ENCODE peak calls at places on chromosome 17, in five cellular contexts. One of them, this sample, is unnamed.

GRCh38 chr17:5899496-5900195 is 170.5 kb upstream of the WSCD1 start:
- DNase-seq in neural progenitor cell: no peak
- DNase-seq in GM23248: no peak
- DNase-seq in HepG2: no peak
- DNase-seq in HCT116: no peak
- DNase-seq in this sample: no peak

GRCh38 chr17:31388770-31389672 is 2.5 kb upstream of the RAB11FIP4 start:
- DNase-seq in HCT116: no peak
- DNase-seq in GM23248: peak
- DNase-seq in HepG2: no peak
- DNase-seq in neural progenitor cell: peak
- DNase-seq in this sample: peak

GRCh38 chr17:42142371-42142896 is 12.4 kb downstream of the RAB5C start:
- DNase-seq in GM23248: peak
- DNase-seq in HCT116: no peak
- DNase-seq in neural progenitor cell: peak
- DNase-seq in HepG2: no peak
- DNase-seq in this sample: no peak

GRCh38 chr17:58960068-58960467 is 146.6 kb downstream of the TRIM37 start:
- DNase-seq in GM23248: peak
- DNase-seq in HepG2: peak
- DNase-seq in HCT116: peak
- DNase-seq in neural progenitor cell: no peak
- DNase-seq in this sample: peak

GRCh38 chr17:76714822-76715461 is 4.2 kb upstream of the MXRA7 start:
- DNase-seq in GM23248: peak
- DNase-seq in HepG2: no peak
- DNase-seq in HCT116: no peak
- DNase-seq in neural progenitor cell: peak
- DNase-seq in this sample: peak

GRCh38 chr17:76681222-76682137 is 29.3 kb downstream of the MXRA7 start:
- DNase-seq in GM23248: peak
- DNase-seq in neural progenitor cell: peak
- DNase-seq in HepG2: peak
- DNase-seq in HCT116: peak
- DNase-seq in this sample: peak

GRCh38 chr17:15493031-15493750 is 25.8 kb upstream of the CDRT4 start:
- DNase-seq in HCT116: no peak
- DNase-seq in HepG2: no peak
- DNase-seq in GM23248: no peak
- DNase-seq in neural progenitor cell: peak
- DNase-seq in this sample: no peak

GRCh38 chr17:74239169-74239568 is 25.8 kb downstream of the TTYH2 start:
- DNase-seq in GM23248: no peak
- DNase-seq in neural progenitor cell: no peak
- DNase-seq in HepG2: no peak
- DNase-seq in HCT116: no peak
- DNase-seq in this sample: no peak

GRCh38 chr17:31696703-31697325 is 162.2 kb downstream of the COPRS start:
- DNase-seq in HepG2: no peak
- DNase-seq in GM23248: no peak
- DNase-seq in neural progenitor cell: peak
- DNase-seq in HCT116: no peak
- DNase-seq in this sample: no peak

GRCh38 chr17:28317965-28318758 is 838 bp upstream of the TMEM97 start:
- DNase-seq in neural progenitor cell: peak
- DNase-seq in GM23248: peak
- DNase-seq in HCT116: no peak
- DNase-seq in HepG2: no peak
- DNase-seq in this sample: no peak

GRCh38 chr17:78789149-78789662 is 7.1 kb upstream of the CYTH1 start:
- DNase-seq in HCT116: no peak
- DNase-seq in GM23248: peak
- DNase-seq in HepG2: no peak
- DNase-seq in neural progenitor cell: no peak
- DNase-seq in this sample: no peak

GRCh38 chr17:52235416-52235960 is 77.0 kb upstream of the CA10 start:
- DNase-seq in GM23248: no peak
- DNase-seq in HCT116: no peak
- DNase-seq in HepG2: no peak
- DNase-seq in neural progenitor cell: no peak
- DNase-seq in this sample: no peak

GRCh38 chr17:39213852-39214251 is 11.9 kb downstream of the STAC2 start:
- DNase-seq in GM23248: peak
- DNase-seq in HepG2: no peak
- DNase-seq in neural progenitor cell: no peak
- DNase-seq in HCT116: peak
- DNase-seq in this sample: peak

GRCh38 chr17:9272506-9272905 is 251.2 kb downstream of the NTN1 start:
- DNase-seq in GM23248: peak
- DNase-seq in neural progenitor cell: no peak
- DNase-seq in HCT116: no peak
- DNase-seq in HepG2: no peak
- DNase-seq in this sample: no peak

GRCh38 chr17:38333635-38334295 is 10.0 kb downstream of the GPR179 start:
- DNase-seq in GM23248: peak
- DNase-seq in neural progenitor cell: peak
- DNase-seq in HepG2: peak
- DNase-seq in HCT116: no peak
- DNase-seq in this sample: peak

GRCh38 chr17:6556121-6557039 is at the start of gene PITPNM3:
- DNase-seq in neural progenitor cell: peak
- DNase-seq in HCT116: no peak
- DNase-seq in GM23248: peak
- DNase-seq in HepG2: no peak
- DNase-seq in this sample: peak

GRCh38 chr17:42653179-42654124 is 5.6 kb upstream of the TUBG2 start:
- DNase-seq in GM23248: peak
- DNase-seq in HCT116: no peak
- DNase-seq in neural progenitor cell: peak
- DNase-seq in HepG2: no peak
- DNase-seq in this sample: peak

GRCh38 chr17:35740997-35741931 is 9.8 kb downstream of the RASL10B start:
- DNase-seq in HepG2: no peak
- DNase-seq in GM23248: no peak
- DNase-seq in HCT116: no peak
- DNase-seq in neural progenitor cell: peak
- DNase-seq in this sample: no peak

GRCh38 chr17:56009795-56010715 is 143.2 kb upstream of the ANKFN1 start:
- DNase-seq in HCT116: no peak
- DNase-seq in neural progenitor cell: peak
- DNase-seq in GM23248: no peak
- DNase-seq in HepG2: no peak
- DNase-seq in this sample: no peak

GRCh38 chr17:60752873-60753577 is 75.4 kb downstream of the BCAS3 start:
- DNase-seq in GM23248: no peak
- DNase-seq in neural progenitor cell: no peak
- DNase-seq in HepG2: no peak
- DNase-seq in HCT116: no peak
- DNase-seq in this sample: no peak

GRCh38 chr17:4881761-4882555 is 17.4 kb upstream of the C17orf107 start:
- DNase-seq in neural progenitor cell: peak
- DNase-seq in HCT116: no peak
- DNase-seq in GM23248: peak
- DNase-seq in HepG2: peak
- DNase-seq in this sample: peak

GRCh38 chr17:872843-873242 is 90.7 kb downstream of the MRM3 start:
- DNase-seq in neural progenitor cell: no peak
- DNase-seq in GM23248: no peak
- DNase-seq in HepG2: no peak
- DNase-seq in HCT116: no peak
- DNase-seq in this sample: no peak

GRCh38 chr17:869067-869466 is 86.9 kb downstream of the MRM3 start:
- DNase-seq in neural progenitor cell: no peak
- DNase-seq in GM23248: peak
- DNase-seq in HCT116: no peak
- DNase-seq in HepG2: no peak
- DNase-seq in this sample: peak

GRCh38 chr17:867896-868489 is 85.8 kb downstream of the MRM3 start:
- DNase-seq in GM23248: no peak
- DNase-seq in HepG2: no peak
- DNase-seq in neural progenitor cell: no peak
- DNase-seq in HCT116: no peak
- DNase-seq in this sample: no peak

GRCh38 chr17:871731-872517 is 89.8 kb downstream of the MRM3 start:
- DNase-seq in GM23248: no peak
- DNase-seq in neural progenitor cell: no peak
- DNase-seq in HCT116: no peak
- DNase-seq in HepG2: no peak
- DNase-seq in this sample: no peak

GRCh38 chr17:869567-870530 is 87.7 kb downstream of the MRM3 start:
- DNase-seq in HepG2: no peak
- DNase-seq in HCT116: peak
- DNase-seq in GM23248: peak
- DNase-seq in neural progenitor cell: no peak
- DNase-seq in this sample: peak
- H2AFZ ChIP-seq in HepG2: no peak
- H2AFZ ChIP-seq in HCT116: no peak
- H2AFZ ChIP-seq in GM23248: peak
- H2AFZ ChIP-seq in neural progenitor cell: no peak
- H2AFZ ChIP-seq in this sample: no peak

GRCh38 chr17:49360796-49361128 is 1.3 kb downstream of the ZNF652 start:
- DNase-seq in HepG2: no peak
- DNase-seq in HCT116: no peak
- DNase-seq in neural progenitor cell: peak
- DNase-seq in GM23248: no peak
- DNase-seq in this sample: peak

GRCh38 chr17:49359990-49360795 is 1.9 kb downstream of the ZNF652 start:
- DNase-seq in HCT116: no peak
- DNase-seq in GM23248: peak
- DNase-seq in neural progenitor cell: peak
- DNase-seq in HepG2: no peak
- DNase-seq in this sample: no peak

GRCh38 chr17:49356320-49356719 is 5.7 kb downstream of the ZNF652 start:
- DNase-seq in HCT116: no peak
- DNase-seq in neural progenitor cell: no peak
- DNase-seq in GM23248: no peak
- DNase-seq in HepG2: no peak
- DNase-seq in this sample: no peak

GRCh38 chr17:49358638-49359247 is 3.3 kb downstream of the ZNF652 start:
- DNase-seq in HCT116: no peak
- DNase-seq in HepG2: no peak
- DNase-seq in neural progenitor cell: no peak
- DNase-seq in GM23248: peak
- DNase-seq in this sample: no peak

DNA sequence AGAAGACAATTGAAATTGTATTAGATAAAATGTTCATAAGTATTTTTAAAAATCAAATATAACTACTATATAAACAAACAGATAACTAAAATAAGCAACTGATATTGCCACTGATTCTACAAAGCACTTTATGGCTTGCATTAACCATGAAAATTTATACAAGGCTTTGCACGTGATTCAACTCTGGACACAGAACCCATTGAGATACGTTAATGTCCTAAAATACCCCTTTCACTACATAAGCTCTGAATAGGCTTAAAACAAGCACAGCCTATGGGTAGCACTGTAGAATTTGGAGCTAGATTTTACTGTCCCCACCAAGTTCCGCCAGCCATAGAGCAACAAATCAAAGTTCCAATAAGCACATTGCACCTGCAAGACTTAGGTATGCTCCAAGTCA is 4.5 kb downstream of the ZNF652 start:
- DNase-seq in HepG2: no peak
- DNase-seq in GM23248: no peak
- DNase-seq in neural progenitor cell: no peak
- DNase-seq in HCT116: no peak
- DNase-seq in this sample: no peak
- H3K4me3 ChIP-seq in HepG2: no peak
- H3K4me3 ChIP-seq in GM23248: no peak
- H3K4me3 ChIP-seq in neural progenitor cell: no peak
- H3K4me3 ChIP-seq in HCT116: no peak
- H3K4me3 ChIP-seq in this sample: no peak

DNA sequence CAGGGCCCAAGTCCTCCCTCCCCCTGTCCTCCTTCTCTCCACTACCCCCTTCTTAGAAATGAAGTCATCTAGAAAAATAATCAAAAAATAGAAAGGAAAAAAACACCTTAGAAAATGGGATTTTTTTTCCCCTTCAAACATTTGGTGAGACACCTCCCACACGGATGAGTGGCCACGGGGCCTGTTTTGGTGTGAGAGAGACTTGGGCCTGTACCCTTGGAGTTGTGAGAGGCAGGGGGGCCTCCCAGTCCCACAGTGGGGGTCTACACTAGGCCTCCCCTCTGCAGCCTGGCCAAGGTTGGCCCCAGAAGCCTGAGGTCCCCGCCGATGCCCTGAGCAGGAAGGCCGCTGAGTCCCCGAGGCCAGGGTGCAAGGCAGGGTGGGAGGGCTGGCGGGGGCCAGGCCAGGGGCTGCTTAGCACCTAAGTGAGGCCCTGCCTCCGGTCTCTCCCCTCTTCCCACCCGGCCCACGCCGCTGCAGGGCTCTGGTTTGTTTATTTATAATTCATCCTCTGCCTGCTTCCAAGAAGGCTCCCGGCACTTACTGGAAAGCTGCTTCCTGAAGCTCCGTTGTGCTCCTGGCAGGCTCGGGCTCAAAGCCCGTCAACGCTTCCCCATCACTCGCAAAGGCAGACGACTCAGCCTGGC is 26.4 kb downstream of the NPTX1 start:
- DNase-seq in neural progenitor cell: no peak
- DNase-seq in HepG2: no peak
- DNase-seq in GM23248: no peak
- DNase-seq in HCT116: no peak
- DNase-seq in this sample: no peak
- H2AFZ ChIP-seq in neural progenitor cell: no peak
- H2AFZ ChIP-seq in HepG2: no peak
- H2AFZ ChIP-seq in GM23248: no peak
- H2AFZ ChIP-seq in HCT116: no peak
- H2AFZ ChIP-seq in this sample: no peak

DNA sequence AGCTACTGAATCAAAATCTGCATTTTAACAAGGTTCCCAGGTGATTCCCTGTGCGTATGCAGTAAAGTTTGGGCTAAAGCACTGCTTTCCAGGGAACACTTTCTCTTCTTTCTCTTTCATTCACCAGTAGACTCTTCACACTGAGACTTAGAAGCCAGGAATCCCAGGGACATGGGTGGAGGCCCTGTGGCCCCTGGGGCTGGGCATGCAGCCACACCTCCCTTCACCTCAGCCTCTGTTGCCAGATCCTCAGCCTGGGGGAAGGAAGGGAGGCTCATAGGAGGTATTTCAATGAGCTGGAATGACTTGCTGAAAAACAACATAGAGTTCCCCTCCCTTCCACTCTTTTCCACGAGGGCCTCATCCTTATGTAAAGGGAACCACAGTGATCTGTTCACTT is 1.2 kb downstream of the G6PC3 start:
- DNase-seq in neural progenitor cell: no peak
- DNase-seq in HCT116: no peak
- DNase-seq in HepG2: no peak
- DNase-seq in GM23248: peak
- DNase-seq in this sample: no peak
- H3K4me3 ChIP-seq in neural progenitor cell: peak
- H3K4me3 ChIP-seq in HCT116: peak
- H3K4me3 ChIP-seq in HepG2: peak
- H3K4me3 ChIP-seq in GM23248: peak
- H3K4me3 ChIP-seq in this sample: peak

GRCh38 chr17:47821031-47821423 is 567 bp downstream of the OSBPL7 start:
- DNase-seq in GM23248: no peak
- DNase-seq in neural progenitor cell: no peak
- DNase-seq in HCT116: no peak
- DNase-seq in HepG2: no peak
- DNase-seq in this sample: no peak
- H2AFZ ChIP-seq in GM23248: peak
- H2AFZ ChIP-seq in neural progenitor cell: no peak
- H2AFZ ChIP-seq in HCT116: no peak
- H2AFZ ChIP-seq in HepG2: no peak
- H2AFZ ChIP-seq in this sample: peak

GRCh38 chr17:83198366-83199341 is 119.2 kb downstream of the METRNL start:
- DNase-seq in HCT116: no peak
- DNase-seq in HepG2: no peak
- DNase-seq in neural progenitor cell: no peak
- DNase-seq in GM23248: no peak
- DNase-seq in this sample: no peak
- H3K4me3 ChIP-seq in HCT116: no peak
- H3K4me3 ChIP-seq in HepG2: no peak
- H3K4me3 ChIP-seq in neural progenitor cell: no peak
- H3K4me3 ChIP-seq in GM23248: no peak
- H3K4me3 ChIP-seq in this sample: no peak